ENCODE peak calls at places on chromosome 11, in four cellular contexts. K is PC-3, F is NCI-H460, H is fibroblast of the conjunctiva. D is an unnamed sample.

GRCh38 chr11:75797796-75798195 is 17.2 kb upstream of the UVRAG start:
- DNase-seq in K (peak; percentile 56), F (no peak), H (no peak), D (no peak)

GRCh38 chr11:107078375-107078774 is 60.1 kb upstream of the GUCY1A2 start:
- DNase-seq in K (peak; percentile 6), F (no peak), H (no peak), D (no peak)

GRCh38 chr11:43419460-43419859 is 60.7 kb downstream of the TTC17 start:
- DNase-seq in K (peak; percentile 63), F (peak; percentile 26), H (peak; percentile 20), D (no peak)

GRCh38 chr11:10680956-10681487 is 12.5 kb downstream of the IRAG1 start:
- DNase-seq in K (no peak), F (no peak), H (no peak), D (no peak)

GRCh38 chr11:74641289-74641688 is 48.9 kb downstream of the POLD3 start:
- DNase-seq in K (no peak), F (no peak), H (no peak), D (no peak)

GRCh38 chr11:104658177-104658576 is 240.1 kb downstream of the CASP12 start:
- DNase-seq in K (no peak), F (no peak), H (no peak), D (no peak)

GRCh38 chr11:65204646-65205601 is 23.2 kb downstream of the CAPN1 start:
- DNase-seq in K (peak; percentile 59), F (peak; percentile 21), H (peak; percentile 13), D (no peak)

GRCh38 chr11:20249313-20249873 is 89.1 kb upstream of the DBX1 start:
- DNase-seq in K (no peak), F (no peak), H (no peak), D (no peak)

GRCh38 chr11:119319702-119320592 is 3.0 kb upstream of the MCAM start:
- DNase-seq in K (no peak), F (no peak), H (no peak), D (peak; percentile 29)

GRCh38 chr11:64891215-64891848 is 12.9 kb upstream of the EHD1 start:
- DNase-seq in K (no peak), F (no peak), H (no peak), D (peak; percentile 63)

GRCh38 chr11:48045536-48045935 is 65.2 kb downstream of the PTPRJ start:
- DNase-seq in K (no peak), F (no peak), H (no peak), D (no peak)

GRCh38 chr11:111913031-111913861 is 712 bp downstream of the HSPB2 start:
- DNase-seq in K (no peak), F (no peak), H (no peak), D (no peak)

GRCh38 chr11:7490535-7490934 is 5.2 kb downstream of the OLFML1 start:
- DNase-seq in K (no peak), F (no peak), H (no peak), D (no peak)

GRCh38 chr11:104073950-104074349 is 37.5 kb downstream of the DDI1 start:
- DNase-seq in K (peak; percentile 38), F (no peak), H (no peak), D (no peak)

GRCh38 chr11:70503878-70504240 is 105.5 kb downstream of the CTTN start:
- DNase-seq in K (no peak), F (no peak), H (no peak), D (no peak)

GRCh38 chr11:73182824-73183321 is 35.2 kb upstream of the P2RY2 start:
- DNase-seq in K (no peak), F (no peak), H (no peak), D (no peak)

GRCh38 chr11:83990160-83990733 is 704.1 kb upstream of the CCDC90B start:
- DNase-seq in K (no peak), F (no peak), H (no peak), D (no peak)

GRCh38 chr11:66470015-66470414 is 3.3 kb downstream of the PELI3 start:
- DNase-seq in K (no peak), F (no peak), H (no peak), D (no peak)

GRCh38 chr11:58880625-58881024 is 36.1 kb upstream of the GLYATL2 start:
- DNase-seq in K (no peak), F (no peak), H (no peak), D (peak; percentile 57)

GRCh38 chr11:13386567-13386966 is 76.5 kb downstream of the BTBD10 start:
- DNase-seq in K (no peak), F (no peak), H (no peak), D (no peak)

GRCh38 chr11:17574799-17575144 is 27.7 kb downstream of the OTOG start:
- DNase-seq in K (no peak), F (no peak), H (no peak), D (no peak)

GRCh38 chr11:100681064-100681502 is 6.0 kb upstream of the ARHGAP42 start:
- DNase-seq in K (peak; percentile 91), F (no peak), H (no peak), D (peak; percentile 86)

D was measured in Caco-2.